ENCODE peak calls at places on chromosome 22, in six cellular contexts. N is fibroblast of lung, B is SK-N-SH, C is GM23248, Z is adipocyte, K is PC-3. Y is an unnamed sample.

GRCh38 chr22:29330753-29331152 is 15.3 kb upstream of the RASL10A start:
- DNase-seq in N (peak; percentile 82), B (no peak), C (no peak), Z (no peak), K (no peak), Y (no peak)

GRCh38 chr22:32205974-32206773 is 1.3 kb upstream of the RFPL2 start:
- DNase-seq in N (no peak), B (peak; percentile 77), C (no peak), Z (no peak), K (no peak), Y (peak; percentile 80)

GRCh38 chr22:36081023-36081431 is 52.4 kb upstream of the RBFOX2 start:
- DNase-seq in N (peak; percentile 96), B (no peak), C (peak; percentile 95), Z (peak; percentile 82), K (no peak), Y (no peak)

GRCh38 chr22:31757265-31757664 is 3.4 kb downstream of the DEPDC5 start:
- DNase-seq in N (no peak), B (no peak), C (no peak), Z (no peak), K (no peak), Y (no peak)

GRCh38 chr22:44354288-44354687 is 41.5 kb upstream of the SHISAL1 start:
- DNase-seq in N (no peak), B (no peak), C (no peak), Z (no peak), K (no peak), Y (peak; percentile 32)

GRCh38 chr22:24230911-24231656 is 13.8 kb downstream of the GGT5 start:
- DNase-seq in N (no peak), B (peak; percentile 53), C (peak; percentile 11), Z (no peak), K (no peak), Y (peak; percentile 96)

GRCh38 chr22:37472418-37473006 is 13.7 kb downstream of the MFNG start:
- DNase-seq in N (no peak), B (peak; percentile 75), C (peak; percentile 49), Z (peak; percentile 29), K (peak; percentile 54), Y (peak; percentile 87)

GRCh38 chr22:50691521-50691920 is 18.9 kb downstream of the SHANK3 start:
- DNase-seq in N (no peak), B (no peak), C (peak; percentile 56), Z (peak; percentile 60), K (peak; percentile 62), Y (peak; percentile 59)

GRCh38 chr22:40401532-40401931 is 31.1 kb downstream of the SGSM3 start:
- DNase-seq in N (no peak), B (no peak), C (no peak), Z (no peak), K (no peak), Y (no peak)

GRCh38 chr22:46964773-46965550 is 202.5 kb downstream of the TBC1D22A start:
- DNase-seq in N (no peak), B (no peak), C (no peak), Z (no peak), K (no peak), Y (no peak)

GRCh38 chr22:28857288-28857687 is 26.1 kb upstream of the ZNRF3 start:
- DNase-seq in N (no peak), B (no peak), C (no peak), Z (no peak), K (no peak), Y (no peak)

GRCh38 chr22:30250713-30251267 is 4.2 kb upstream of the LIF start:
- DNase-seq in N (peak; percentile 86), B (peak; percentile 55), C (peak; percentile 89), Z (peak; percentile 70), K (peak; percentile 78), Y (no peak)

GRCh38 chr22:38481162-38481870 is 13.4 kb downstream of the KDELR3 start:
- DNase-seq in N (no peak), B (no peak), C (no peak), Z (peak; percentile 49), K (no peak), Y (peak; percentile 47)
- H3K4me3 ChIP-seq in N (no peak overlapping the region), B (no peak overlapping the region), C (no peak overlapping the region), Z (no peak overlapping the region), K (no peak overlapping the region), Y (no peak overlapping the region)

GRCh38 chr22:41540365-41540764 is 3.9 kb downstream of the POLR3H start:
- DNase-seq in N (no peak), B (no peak), C (no peak), Z (no peak), K (no peak), Y (no peak)
- H3K9ac ChIP-seq in N (no peak overlapping the region), B (no peak overlapping the region), C (no peak overlapping the region), Z (peak overlapping the region; percentile 62), K (no peak overlapping the region), Y (no peak overlapping the region)

GRCh38 chr22:25390297-25391240 is 171.1 kb downstream of the CRYBB2 start:
- DNase-seq in N (no peak), B (no peak), C (no peak), Z (no peak), K (no peak), Y (no peak)

GRCh38 chr22:25393121-25393805 is 171.2 kb upstream of the GRK3 start:
- DNase-seq in N (no peak), B (no peak), C (no peak), Z (no peak), K (no peak), Y (no peak)

GRCh38 chr22:25389541-25389919 is 170.1 kb downstream of the CRYBB2 start:
- DNase-seq in N (no peak), B (no peak), C (no peak), Z (no peak), K (no peak), Y (no peak)

GRCh38 chr22:25395468-25395867 is 169.0 kb upstream of the GRK3 start:
- DNase-seq in N (no peak), B (no peak), C (no peak), Z (no peak), K (no peak), Y (no peak)

DNA sequence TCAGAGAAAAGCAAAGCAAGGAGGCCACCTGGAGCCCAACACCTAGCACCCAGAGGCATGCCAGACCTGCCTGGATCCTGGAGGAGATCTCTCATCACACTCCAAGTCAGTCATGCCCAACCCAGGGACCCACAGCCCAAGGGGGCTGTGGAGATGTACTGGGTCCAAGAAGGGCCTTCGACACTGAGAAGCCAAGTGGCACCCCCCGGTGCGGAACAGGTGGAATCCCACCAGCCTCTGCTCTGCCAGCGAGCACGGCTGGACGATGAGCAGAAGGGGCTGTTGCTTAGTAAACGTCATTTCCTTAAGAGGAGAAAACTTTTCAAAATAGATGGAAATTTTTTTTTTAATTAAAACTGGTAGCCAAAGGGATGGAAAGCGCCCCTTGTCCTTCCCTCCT is 171.9 kb upstream of the GRK3 start:
- DNase-seq in N (no peak), B (no peak), C (no peak), Z (no peak), K (no peak), Y (no peak)
- H3K4me3 ChIP-seq in N (no peak overlapping the region), B (no peak overlapping the region), C (no peak overlapping the region), Z (no peak overlapping the region), K (no peak overlapping the region), Y (no peak overlapping the region)

GRCh38 chr22:27668828-27669797 is 132.4 kb downstream of the MN1 start:
- DNase-seq in N (peak; percentile 70), B (no peak), C (peak; percentile 65), Z (no peak), K (peak; percentile 71), Y (peak; percentile 68)
- H3K9ac ChIP-seq in N (no peak overlapping the region), B (no peak overlapping the region), C (no peak overlapping the region), Z (no peak overlapping the region), K (peak overlapping the region; percentile 41), Y (no peak overlapping the region)

GRCh38 chr22:38927033-38927789 is 30.2 kb upstream of the APOBEC3A start:
- DNase-seq in N (peak; percentile 51), B (peak; percentile 79), C (peak; percentile 74), Z (peak; percentile 73), K (no peak), Y (peak; percentile 93)

GRCh38 chr22:38923463-38924196 is 33.8 kb upstream of the APOBEC3A start:
- DNase-seq in N (peak; percentile 92), B (peak; percentile 71), C (peak; percentile 65), Z (peak; percentile 77), K (peak; percentile 87), Y (peak; percentile 69)

GRCh38 chr22:38925571-38926041 is 31.8 kb upstream of the APOBEC3A start:
- DNase-seq in N (peak; percentile 52), B (no peak), C (peak; percentile 32), Z (no peak), K (peak; percentile 52), Y (no peak)

GRCh38 chr22:38921801-38922200 is 35.6 kb upstream of the APOBEC3A start:
- DNase-seq in N (no peak), B (no peak), C (no peak), Z (no peak), K (no peak), Y (no peak)

GRCh38 chr22:38924197-38924952 is 33.0 kb upstream of the APOBEC3A start:
- DNase-seq in N (peak; percentile 94), B (no peak), C (peak; percentile 89), Z (peak; percentile 95), K (peak; percentile 93), Y (no peak)
- H3K4me3 ChIP-seq in N (peak overlapping the region; percentile 55), B (peak overlapping the region; percentile 52), C (peak overlapping the region; percentile 36), Z (peak overlapping the region; percentile 69), K (peak overlapping the region; percentile 69), Y (no peak overlapping the region)

DNA sequence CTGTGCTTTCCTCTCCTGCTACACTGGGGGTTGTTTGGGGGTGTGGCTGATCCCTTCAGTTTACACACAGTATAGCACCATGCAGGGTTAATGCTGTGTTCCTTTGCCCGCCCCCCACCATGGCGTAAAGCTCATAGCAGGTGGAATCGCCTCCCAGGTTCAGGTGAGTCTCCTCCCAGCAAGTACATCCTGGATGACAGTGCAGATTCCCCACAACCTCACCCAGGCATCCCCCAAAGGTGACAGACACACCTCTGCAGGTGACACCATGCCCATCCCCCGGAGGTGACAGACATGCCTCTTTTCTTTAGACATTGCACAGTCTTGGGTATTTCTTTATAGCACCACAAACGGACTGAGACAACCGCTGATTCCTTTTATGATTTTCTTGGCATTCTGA is 343.7 kb downstream of the BRD1 start:
- DNase-seq in N (no peak), B (no peak), C (no peak), Z (no peak), K (no peak), Y (peak; percentile 89)
- H3K9ac ChIP-seq in N (no peak overlapping the region), B (no peak overlapping the region), C (no peak overlapping the region), Z (no peak overlapping the region), K (no peak overlapping the region), Y (no peak overlapping the region)

DNA sequence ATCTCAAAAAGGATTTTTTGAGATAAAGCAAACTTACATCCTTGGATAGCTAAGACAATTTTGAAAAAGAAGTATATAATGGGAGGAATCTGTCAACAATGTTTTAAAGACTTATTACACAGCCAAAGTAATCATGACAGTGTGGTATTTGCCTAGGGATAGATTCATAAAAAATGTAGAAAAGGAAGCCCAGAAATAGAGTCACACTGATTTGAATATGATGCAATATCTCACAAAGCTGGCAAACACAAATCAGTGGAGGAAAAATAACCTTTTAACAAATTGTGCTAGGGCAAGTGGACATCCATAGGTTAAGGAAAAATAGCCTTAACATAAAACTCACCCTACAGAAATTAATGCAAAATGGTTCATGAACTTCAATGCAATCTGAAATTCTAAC is 6.0 kb downstream of the XKR3 start:
- DNase-seq in N (no peak), B (no peak), C (peak; percentile 68), Z (no peak), K (no peak), Y (no peak)
- H3K4me3 ChIP-seq in N (no peak overlapping the region), B (no peak overlapping the region), C (no peak overlapping the region), Z (no peak overlapping the region), K (no peak overlapping the region), Y (no peak overlapping the region)

Y was measured in endodermal cell.